ENCODE peak calls at places on chromosomes 11 and 22, in five cellular contexts. R is CD4-positive, CD25-positive, alpha-beta regulatory T cell; J is GM12864; G is BJ; K is CD8-positive, alpha-beta memory T cell. W is an unnamed sample.

GRCh38 chr11:125807909-125808308 is 20.0 kb downstream of the PATE3 start:
- DNase-seq in K (no peak), G (no peak), J (no peak), R (no peak), W (no peak)

GRCh38 chr11:86923993-86924766 is 31.0 kb downstream of the FZD4 start:
- DNase-seq in R (no peak), J (no peak), G (no peak), K (no peak), W (no peak)

GRCh38 chr22:38222797-38223119 is 21.0 kb downstream of the MAFF start:
- DNase-seq in R (no peak), J (no peak), K (no peak), G (no peak), W (no peak)

GRCh38 chr11:112024178-112024777 is 930 bp upstream of the DLAT start:
- DNase-seq in K (no peak), G (no peak), J (peak; percentile 53), R (peak; percentile 19), W (no peak)

GRCh38 chr11:110519816-110520215 is 90.1 kb downstream of the FDX1 start:
- DNase-seq in K (no peak), G (peak; percentile 28), R (no peak), J (no peak), W (no peak)

GRCh38 chr11:122984186-122985011 is 2.8 kb upstream of the BSX start:
- DNase-seq in R (no peak), J (no peak), K (no peak), G (no peak), W (no peak)

GRCh38 chr11:19628018-19628417 is 84.6 kb upstream of the NAV2 start:
- DNase-seq in J (no peak), G (peak; percentile 71), R (no peak), K (no peak), W (peak; percentile 88)

GRCh38 chr11:116193321-116194114 is 579.3 kb downstream of the BUD13 start:
- DNase-seq in R (no peak), G (no peak), K (no peak), J (no peak), W (no peak)

GRCh38 chr11:101721270-101721669 is 137.5 kb upstream of the TRPC6 start:
- DNase-seq in R (no peak), G (no peak), J (no peak), K (no peak), W (no peak)

GRCh38 chr11:131413217-131413616 is 42.8 kb downstream of the NTM start:
- DNase-seq in G (no peak), K (no peak), R (no peak), J (no peak), W (no peak)

GRCh38 chr22:50544746-50545253 is 899 bp upstream of the KLHDC7B start:
- DNase-seq in G (no peak), R (no peak), J (no peak), K (no peak), W (no peak)

GRCh38 chr11:108511851-108512474 is 13.8 kb upstream of the POGLUT3 start:
- DNase-seq in J (no peak), K (no peak), G (peak; percentile 35), R (no peak), W (peak; percentile 59)

GRCh38 chr11:12692238-12693074 is 18.2 kb downstream of the TEAD1 start:
- DNase-seq in R (no peak), J (no peak), K (no peak), G (peak; percentile 46), W (peak; percentile 97)

GRCh38 chr11:105589346-105589745 is 20.5 kb upstream of the GRIA4 start:
- DNase-seq in J (no peak), K (no peak), R (no peak), G (no peak), W (no peak)

GRCh38 chr11:61609000-61609969 is 28.4 kb upstream of the SYT7 start:
- DNase-seq in J (no peak), K (no peak), G (no peak), R (no peak), W (no peak)

GRCh38 chr11:80593981-80594380 is 1153.2 kb upstream of the TENM4 start:
- DNase-seq in G (no peak), R (no peak), J (no peak), K (no peak), W (peak; percentile 0)

GRCh38 chr22:20058989-20059770 is 20.9 kb upstream of the DGCR8 start:
- DNase-seq in K (no peak), R (no peak), G (no peak), J (no peak), W (no peak)

GRCh38 chr11:12042215-12042676 is 33.8 kb upstream of the DKK3 start:
- DNase-seq in J (no peak), R (no peak), G (peak; percentile 95), K (no peak), W (peak; percentile 94)

GRCh38 chr11:47147250-47147649 is 29.4 kb downstream of the ARFGAP2 start:
- DNase-seq in G (no peak), J (no peak), R (no peak), K (no peak), W (no peak)

GRCh38 chr11:65651589-65652510 is 10.9 kb downstream of the RELA start:
- DNase-seq in G (no peak), K (no peak), J (no peak), R (no peak), W (no peak)

GRCh38 chr22:40415531-40416266 is 45.3 kb downstream of the SGSM3 start:
- DNase-seq in K (no peak), R (no peak), J (no peak), G (no peak), W (no peak)

GRCh38 chr11:86249307-86250098 is 5.0 kb downstream of the EED start:
- DNase-seq in J (no peak), R (no peak), K (no peak), G (no peak), W (no peak)

GRCh38 chr11:76770642-76771445 is 12.3 kb upstream of the TSKU start:
- DNase-seq in R (no peak), G (peak; percentile 95), J (no peak), K (no peak), W (peak; percentile 87)

GRCh38 chr11:12539570-12539969 is 134.7 kb upstream of the TEAD1 start:
- DNase-seq in K (no peak), G (peak; percentile 83), J (no peak), R (no peak), W (peak; percentile 83)

GRCh38 chr11:72776844-72777754 is 16.7 kb downstream of the STARD10 start:
- DNase-seq in K (no peak), G (no peak), R (no peak), J (no peak), W (no peak)

GRCh38 chr11:70522613-70523311 is 124.4 kb downstream of the CTTN start:
- DNase-seq in K (no peak), J (no peak), G (no peak), R (no peak), W (no peak)

GRCh38 chr11:97019754-97020153 is 629.9 kb downstream of the JRKL start:
- DNase-seq in G (no peak), R (no peak), K (no peak), J (no peak), W (no peak)

GRCh38 chr11:22690891-22691290 is 24.5 kb downstream of the GAS2 start:
- DNase-seq in J (no peak), K (no peak), R (peak; percentile 31), G (no peak), W (no peak)

GRCh38 chr11:1839924-1840779 is 1.4 kb downstream of the TNNI2 start:
- DNase-seq in G (no peak), K (no peak), R (no peak), J (peak; percentile 45), W (no peak)

GRCh38 chr11:34379081-34379480 is 21.3 kb upstream of the ABTB2 start:
- DNase-seq in R (no peak), K (no peak), J (no peak), G (no peak), W (no peak)

GRCh38 chr11:5069272-5069671 is at the start of gene OR52E1:
- DNase-seq in J (no peak), G (no peak), R (no peak), K (no peak), W (no peak)

GRCh38 chr11:95996621-95997020 is 72.7 kb upstream of the MTMR2 start:
- DNase-seq in R (no peak), K (no peak), J (no peak), G (no peak), W (no peak)

GRCh38 chr11:111527279-111527678 is 12.7 kb downstream of the HOATZ start:
- DNase-seq in J (no peak), K (no peak), G (no peak), R (no peak), W (no peak)

GRCh38 chr11:7261578-7261977 is 9.9 kb downstream of the SYT9 start:
- DNase-seq in K (no peak), J (no peak), R (no peak), G (no peak), W (no peak)

GRCh38 chr11:27718346-27718852 is 18.1 kb upstream of the BDNF start:
- DNase-seq in G (peak; percentile 75), R (no peak), J (no peak), K (no peak), W (peak; percentile 91)

GRCh38 chr11:83020942-83021779 is 50.5 kb downstream of the RAB30 start:
- DNase-seq in J (no peak), G (no peak), K (no peak), R (no peak), W (no peak)

GRCh38 chr11:21421930-21422329 is 752.5 kb downstream of the NELL1 start:
- DNase-seq in G (no peak), R (no peak), J (no peak), K (no peak), W (no peak)

GRCh38 chr11:67301951-67302516 is 1.3 kb upstream of the SSH3 start:
- DNase-seq in R (no peak), K (no peak), G (no peak), J (no peak), W (no peak)
- H3K4me3 ChIP-seq in R (no peak overlapping the region), K (no peak overlapping the region), G (no peak overlapping the region), J (no peak overlapping the region), W (no peak overlapping the region)

GRCh38 chr11:14288189-14288935 is 70.6 kb downstream of the RRAS2 start:
- DNase-seq in R (no peak), G (peak; percentile 74), J (no peak), K (no peak), W (no peak)
- H3K4me3 ChIP-seq in R (no peak overlapping the region), G (peak overlapping the region; percentile 1), J (no peak overlapping the region), K (no peak overlapping the region), W (no peak overlapping the region)

GRCh38 chr11:57181678-57182305 is at the start of gene LRRC55:
- DNase-seq in J (no peak), K (no peak), G (no peak), R (no peak), W (no peak)
- H3K4me3 ChIP-seq in J (no peak within 1 kb of the TSS), K (no peak within 1 kb of the TSS), G (no peak within 1 kb of the TSS), R (no peak within 1 kb of the TSS), W (no peak within 1 kb of the TSS)

DNA sequence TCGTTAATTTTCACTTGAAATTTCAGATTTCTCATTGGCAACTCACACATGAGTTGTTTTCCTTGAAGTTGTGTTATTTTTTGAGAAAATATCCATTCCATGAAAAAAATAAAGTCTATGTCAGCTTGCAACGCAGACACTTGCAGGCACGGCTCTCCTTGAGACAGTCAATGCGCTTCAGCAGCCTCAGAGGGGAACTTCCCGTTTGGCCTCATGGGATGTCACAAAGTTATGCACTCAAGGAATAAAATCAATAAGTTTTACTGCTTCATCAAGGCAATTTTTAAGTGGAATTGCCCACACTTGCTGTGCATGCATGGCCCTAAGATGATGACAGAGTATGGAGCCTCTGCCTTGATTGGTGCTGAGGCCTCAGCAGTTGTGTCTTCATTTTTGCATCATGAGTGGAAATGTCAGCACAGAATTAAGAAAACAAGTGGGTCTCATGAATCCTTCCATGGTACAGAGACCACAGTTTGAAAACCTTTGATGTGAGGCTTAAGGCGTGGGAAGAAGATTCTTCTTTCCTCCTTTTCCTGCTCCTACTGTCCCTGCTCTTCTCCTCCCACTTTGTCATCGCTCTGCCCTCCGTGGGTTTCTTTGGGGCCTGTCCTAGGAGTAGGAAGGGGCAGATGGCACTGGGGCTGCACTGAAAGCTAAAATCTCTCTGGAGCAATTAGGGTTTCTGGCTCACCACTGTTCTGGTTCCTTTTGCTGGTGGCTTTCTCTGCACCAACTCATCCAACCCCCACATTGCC is 509.0 kb upstream of the B3GAT1 start:
- DNase-seq in K (no peak), G (no peak), R (no peak), J (no peak), W (no peak)
- H3K4me3 ChIP-seq in K (no peak overlapping the region), G (no peak overlapping the region), R (no peak overlapping the region), J (no peak overlapping the region), W (no peak overlapping the region)

W was measured in skeletal muscle cell.